ENCODE peak calls at places on chromosomes 3 and 15, in five cellular contexts. One of them, this sample, is unnamed.

GRCh38 chr15:40838756-40839155 is 5.1 kb upstream of the SPINT1 start:
- DNase-seq in body of pancreas: no peak
- DNase-seq in HCT116: no peak
- DNase-seq in breast epithelium: no peak
- DNase-seq in mesothelial cell of epicardium: no peak
- DNase-seq in this sample: no peak

GRCh38 chr15:40936709-40937666 is 7.8 kb downstream of the DLL4 start:
- DNase-seq in body of pancreas: no peak
- DNase-seq in HCT116: no peak
- DNase-seq in breast epithelium: no peak
- DNase-seq in mesothelial cell of epicardium: no peak
- DNase-seq in this sample: no peak

GRCh38 chr3:30476373-30477082 is 129.9 kb upstream of the TGFBR2 start:
- DNase-seq in body of pancreas: no peak
- DNase-seq in HCT116: peak
- DNase-seq in breast epithelium: no peak
- DNase-seq in mesothelial cell of epicardium: no peak
- DNase-seq in this sample: no peak

GRCh38 chr15:47991376-47991775 is 129.4 kb upstream of the SLC24A5 start:
- DNase-seq in body of pancreas: no peak
- DNase-seq in HCT116: no peak
- DNase-seq in breast epithelium: no peak
- DNase-seq in mesothelial cell of epicardium: no peak
- DNase-seq in this sample: no peak

GRCh38 chr3:49353022-49353421 is 5.1 kb downstream of the GPX1 start:
- DNase-seq in body of pancreas: no peak
- DNase-seq in HCT116: no peak
- DNase-seq in breast epithelium: no peak
- DNase-seq in mesothelial cell of epicardium: no peak
- DNase-seq in this sample: no peak

GRCh38 chr3:175329373-175329772 is 470.2 kb downstream of the NAALADL2 start:
- DNase-seq in body of pancreas: no peak
- DNase-seq in HCT116: no peak
- DNase-seq in breast epithelium: no peak
- DNase-seq in mesothelial cell of epicardium: no peak
- DNase-seq in this sample: no peak

GRCh38 chr3:27985369-27986035 is 255.9 kb upstream of the CMC1 start:
- DNase-seq in body of pancreas: no peak
- DNase-seq in HCT116: no peak
- DNase-seq in breast epithelium: no peak
- DNase-seq in mesothelial cell of epicardium: no peak
- DNase-seq in this sample: no peak

GRCh38 chr15:28003302-28004037 is 95.6 kb downstream of the OCA2 start:
- DNase-seq in body of pancreas: no peak
- DNase-seq in HCT116: no peak
- DNase-seq in breast epithelium: no peak
- DNase-seq in mesothelial cell of epicardium: no peak
- DNase-seq in this sample: no peak

GRCh38 chr15:48149858-48150257 is 28.2 kb downstream of the MYEF2 start:
- DNase-seq in body of pancreas: no peak
- DNase-seq in HCT116: no peak
- DNase-seq in breast epithelium: no peak
- DNase-seq in mesothelial cell of epicardium: no peak
- DNase-seq in this sample: no peak

GRCh38 chr3:106114220-106114619 is 245.4 kb upstream of the CBLB start:
- DNase-seq in body of pancreas: no peak
- DNase-seq in HCT116: no peak
- DNase-seq in breast epithelium: no peak
- DNase-seq in mesothelial cell of epicardium: no peak
- DNase-seq in this sample: no peak

GRCh38 chr15:72992733-72993321 is 59.4 kb upstream of the NEO1 start:
- DNase-seq in body of pancreas: no peak
- DNase-seq in HCT116: no peak
- DNase-seq in breast epithelium: no peak
- DNase-seq in mesothelial cell of epicardium: no peak
- DNase-seq in this sample: no peak

GRCh38 chr3:134339331-134339730 is 34.9 kb downstream of the AMOTL2 start:
- DNase-seq in body of pancreas: no peak
- DNase-seq in HCT116: no peak
- DNase-seq in breast epithelium: peak
- DNase-seq in mesothelial cell of epicardium: peak
- DNase-seq in this sample: no peak

GRCh38 chr15:78930577-78931388 is 14.1 kb downstream of the CTSH start:
- DNase-seq in body of pancreas: no peak
- DNase-seq in HCT116: peak
- DNase-seq in breast epithelium: peak
- DNase-seq in mesothelial cell of epicardium: no peak
- DNase-seq in this sample: peak

GRCh38 chr3:111690242-111690641 is 95.1 kb upstream of the ZBED2 start:
- DNase-seq in body of pancreas: no peak
- DNase-seq in HCT116: no peak
- DNase-seq in breast epithelium: no peak
- DNase-seq in mesothelial cell of epicardium: no peak
- DNase-seq in this sample: no peak

GRCh38 chr3:148026009-148026588 is 616.9 kb downstream of the ZIC1 start:
- DNase-seq in body of pancreas: no peak
- DNase-seq in HCT116: no peak
- DNase-seq in breast epithelium: no peak
- DNase-seq in mesothelial cell of epicardium: no peak
- DNase-seq in this sample: no peak

GRCh38 chr3:170802164-170803151 is 67.5 kb downstream of the RPL22L1 start:
- DNase-seq in body of pancreas: no peak
- DNase-seq in HCT116: no peak
- DNase-seq in breast epithelium: no peak
- DNase-seq in mesothelial cell of epicardium: no peak
- DNase-seq in this sample: no peak

GRCh38 chr3:177932750-177933660 is 603.2 kb upstream of the KCNMB2 start:
- DNase-seq in body of pancreas: no peak
- DNase-seq in HCT116: no peak
- DNase-seq in breast epithelium: no peak
- DNase-seq in mesothelial cell of epicardium: no peak
- DNase-seq in this sample: no peak

GRCh38 chr15:40847225-40847961 is 3.5 kb downstream of the SPINT1 start:
- DNase-seq in body of pancreas: peak
- DNase-seq in HCT116: no peak
- DNase-seq in breast epithelium: peak
- DNase-seq in mesothelial cell of epicardium: no peak
- DNase-seq in this sample: peak

GRCh38 chr15:57565326-57565725 is 26.4 kb upstream of the MYZAP start:
- DNase-seq in body of pancreas: no peak
- DNase-seq in HCT116: no peak
- DNase-seq in breast epithelium: no peak
- DNase-seq in mesothelial cell of epicardium: no peak
- DNase-seq in this sample: no peak

DNA sequence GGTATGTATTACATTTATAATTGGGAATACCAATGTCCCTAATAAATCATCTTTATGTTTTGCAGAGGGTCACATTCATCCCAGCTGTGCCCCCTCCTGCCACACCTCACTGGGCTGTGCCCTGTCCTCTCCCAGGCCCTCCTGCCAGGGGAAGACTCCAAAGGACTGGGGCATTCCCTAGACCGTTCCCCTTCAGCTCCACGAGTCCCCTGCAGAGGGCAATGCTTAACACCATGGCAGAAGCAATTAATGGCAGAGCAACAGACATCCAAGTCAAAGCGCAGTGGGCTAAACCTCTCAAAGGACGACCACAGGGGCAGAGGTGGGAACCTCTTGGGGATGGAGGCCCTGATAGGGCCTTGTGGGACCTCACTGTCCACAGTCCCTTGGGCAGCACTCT is 71.3 kb upstream of the SEC13 start:
- DNase-seq in body of pancreas: no peak
- DNase-seq in HCT116: no peak
- DNase-seq in breast epithelium: no peak
- DNase-seq in mesothelial cell of epicardium: no peak
- DNase-seq in this sample: no peak
- TF ChIP-seq CTCF in body of pancreas: no peak
- TF ChIP-seq CTCF in HCT116: peak
- TF ChIP-seq CTCF in breast epithelium: no peak
- TF ChIP-seq CTCF in mesothelial cell of epicardium: no peak
- TF ChIP-seq CTCF in this sample: peak

GRCh38 chr15:88898736-88899135 is 3.4 kb upstream of the HAPLN3 start:
- DNase-seq in body of pancreas: no peak
- DNase-seq in HCT116: no peak
- DNase-seq in breast epithelium: no peak
- DNase-seq in mesothelial cell of epicardium: no peak
- DNase-seq in this sample: no peak

GRCh38 chr15:88897142-88897455 is 1.8 kb upstream of the HAPLN3 start:
- DNase-seq in body of pancreas: no peak
- DNase-seq in HCT116: no peak
- DNase-seq in breast epithelium: no peak
- DNase-seq in mesothelial cell of epicardium: no peak
- DNase-seq in this sample: no peak

GRCh38 chr15:88896339-88897033 is 1.1 kb upstream of the HAPLN3 start:
- DNase-seq in body of pancreas: no peak
- DNase-seq in HCT116: no peak
- DNase-seq in breast epithelium: no peak
- DNase-seq in mesothelial cell of epicardium: no peak
- DNase-seq in this sample: no peak

GRCh38 chr15:88899251-88899650 is 3.9 kb upstream of the HAPLN3 start:
- DNase-seq in body of pancreas: no peak
- DNase-seq in HCT116: no peak
- DNase-seq in breast epithelium: no peak
- DNase-seq in mesothelial cell of epicardium: no peak
- DNase-seq in this sample: no peak

GRCh38 chr15:88897456-88898194 is 2.3 kb upstream of the HAPLN3 start:
- DNase-seq in body of pancreas: peak
- DNase-seq in HCT116: no peak
- DNase-seq in breast epithelium: peak
- DNase-seq in mesothelial cell of epicardium: peak
- DNase-seq in this sample: peak
- TF ChIP-seq CTCF in body of pancreas: peak
- TF ChIP-seq CTCF in HCT116: peak
- TF ChIP-seq CTCF in breast epithelium: peak
- TF ChIP-seq CTCF in mesothelial cell of epicardium: no peak
- TF ChIP-seq CTCF in this sample: peak

DNA sequence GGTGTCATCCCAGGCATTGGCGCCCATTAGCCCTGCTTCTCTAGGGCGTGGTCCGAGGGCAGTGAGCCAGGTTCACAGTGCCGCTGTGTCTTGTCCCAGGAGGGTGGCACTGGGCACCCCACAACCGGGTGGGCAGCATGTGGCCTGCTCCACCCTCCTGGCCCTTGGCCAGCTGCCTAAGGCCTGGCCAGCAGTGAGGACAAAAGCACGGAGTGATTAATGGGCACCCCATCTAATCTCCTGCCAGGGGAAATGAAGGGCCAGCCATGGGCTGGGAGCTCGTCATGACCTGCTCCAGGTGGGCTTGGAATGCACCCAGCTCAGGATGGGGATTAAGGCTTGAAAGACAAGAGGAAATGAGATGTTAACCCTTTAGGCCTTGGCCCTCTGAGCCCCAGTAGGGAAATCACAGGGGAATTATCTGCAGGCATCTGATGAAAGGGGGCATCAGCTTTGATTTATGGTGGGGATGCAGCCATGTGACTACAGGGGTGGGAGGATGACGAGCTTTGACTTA is 5.2 kb downstream of the THSD4 start:
- DNase-seq in body of pancreas: no peak
- DNase-seq in HCT116: no peak
- DNase-seq in breast epithelium: no peak
- DNase-seq in mesothelial cell of epicardium: no peak
- DNase-seq in this sample: no peak
- TF ChIP-seq CTCF in body of pancreas: no peak
- TF ChIP-seq CTCF in HCT116: no peak
- TF ChIP-seq CTCF in breast epithelium: no peak
- TF ChIP-seq CTCF in mesothelial cell of epicardium: no peak
- TF ChIP-seq CTCF in this sample: no peak

DNA sequence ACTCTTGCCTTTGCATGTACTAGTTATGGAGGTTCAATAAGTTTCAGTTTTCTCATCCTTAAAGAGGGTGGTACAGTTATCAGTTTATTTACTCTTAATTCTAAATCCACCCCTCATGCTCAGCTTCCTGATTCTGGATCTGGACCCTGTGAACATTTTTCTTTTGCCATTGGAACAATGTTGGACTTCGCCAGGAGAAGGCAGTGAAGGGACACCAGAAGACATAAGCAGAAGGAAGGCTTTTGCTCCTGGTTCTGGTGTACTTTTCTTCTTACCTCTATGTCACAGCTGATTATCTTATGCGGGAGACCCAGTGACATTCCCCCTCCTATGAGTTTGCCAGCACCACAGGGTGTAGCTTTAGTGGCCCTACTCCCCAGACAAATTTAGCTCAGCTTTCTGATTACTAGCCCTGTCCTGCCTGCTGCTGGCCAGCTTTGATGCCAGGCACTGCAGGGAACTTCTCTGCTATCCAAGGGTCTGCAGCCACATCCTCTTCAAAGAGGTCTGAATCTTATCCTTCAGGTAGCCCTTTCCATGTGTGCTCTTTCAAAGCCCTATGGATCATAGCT is 466.3 kb upstream of the EPHA3 start:
- DNase-seq in body of pancreas: peak
- DNase-seq in HCT116: no peak
- DNase-seq in breast epithelium: no peak
- DNase-seq in mesothelial cell of epicardium: no peak
- DNase-seq in this sample: no peak
- TF ChIP-seq CTCF in body of pancreas: no peak
- TF ChIP-seq CTCF in HCT116: no peak
- TF ChIP-seq CTCF in breast epithelium: no peak
- TF ChIP-seq CTCF in mesothelial cell of epicardium: no peak
- TF ChIP-seq CTCF in this sample: no peak

DNA sequence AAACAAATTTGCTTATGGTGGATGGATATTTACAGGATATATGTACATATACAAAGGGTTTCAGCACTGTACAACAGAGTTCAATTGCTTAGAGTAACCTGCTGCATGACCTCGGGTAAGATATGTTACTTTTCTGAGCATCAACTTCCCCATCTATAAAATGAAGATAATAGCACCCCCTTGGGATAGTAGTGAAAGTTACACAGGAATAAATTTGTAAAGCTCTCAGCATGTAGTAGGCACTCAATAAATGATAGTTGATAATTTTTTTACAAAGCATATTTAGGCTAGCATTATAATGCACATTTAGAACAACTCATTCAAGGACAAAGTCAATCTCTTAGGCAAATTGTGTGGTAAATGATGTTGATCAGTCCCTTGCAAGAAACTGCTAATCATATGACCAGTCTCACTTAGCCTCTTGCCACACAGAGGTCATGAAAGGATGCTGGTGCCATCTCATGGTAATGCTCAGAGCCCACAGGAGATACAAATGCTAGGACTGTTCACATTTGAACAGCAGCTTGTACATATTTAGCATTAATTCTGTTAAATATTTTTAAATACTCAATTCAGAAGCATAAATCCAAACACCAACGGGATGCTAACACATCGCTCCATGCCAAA is 123.9 kb downstream of the MAGI1 start:
- DNase-seq in body of pancreas: no peak
- DNase-seq in HCT116: no peak
- DNase-seq in breast epithelium: no peak
- DNase-seq in mesothelial cell of epicardium: no peak
- DNase-seq in this sample: no peak
- TF ChIP-seq CTCF in body of pancreas: no peak
- TF ChIP-seq CTCF in HCT116: peak
- TF ChIP-seq CTCF in breast epithelium: no peak
- TF ChIP-seq CTCF in mesothelial cell of epicardium: no peak
- TF ChIP-seq CTCF in this sample: no peak

GRCh38 chr15:80090879-80091503 is 31.5 kb downstream of the ZFAND6 start:
- DNase-seq in body of pancreas: no peak
- DNase-seq in HCT116: no peak
- DNase-seq in breast epithelium: no peak
- DNase-seq in mesothelial cell of epicardium: no peak
- DNase-seq in this sample: no peak
- TF ChIP-seq CTCF in body of pancreas: no peak
- TF ChIP-seq CTCF in HCT116: peak
- TF ChIP-seq CTCF in breast epithelium: no peak
- TF ChIP-seq CTCF in mesothelial cell of epicardium: peak
- TF ChIP-seq CTCF in this sample: peak